ENCODE peak calls at places on chromosome 17, in five cellular contexts. One of them, this sample, is unnamed.

GRCh38 chr17:78346605-78347250 is 13.1 kb downstream of the SOCS3 start:
- DNase-seq in Right ventricle myocardium superior: no peak
- DNase-seq in left colon: no peak
- DNase-seq in osteoblast: peak; percentile 74
- DNase-seq in amygdala: no peak
- DNase-seq in this sample: no peak

GRCh38 chr17:17774009-17774881 is 62.5 kb downstream of the SREBF1 start:
- DNase-seq in amygdala: peak; percentile 22
- DNase-seq in osteoblast: no peak
- DNase-seq in left colon: peak; percentile 84
- DNase-seq in Right ventricle myocardium superior: no peak
- DNase-seq in this sample: no peak

GRCh38 chr17:8488931-8489330 is 53.2 kb downstream of the NDEL1 start:
- DNase-seq in Right ventricle myocardium superior: peak; percentile 70
- DNase-seq in amygdala: no peak
- DNase-seq in left colon: no peak
- DNase-seq in osteoblast: peak; percentile 97
- DNase-seq in this sample: no peak

GRCh38 chr17:66655861-66656260 is 179.1 kb upstream of the CACNG5 start:
- DNase-seq in Right ventricle myocardium superior: no peak
- DNase-seq in left colon: no peak
- DNase-seq in osteoblast: peak; percentile 88
- DNase-seq in amygdala: peak; percentile 44
- DNase-seq in this sample: no peak

GRCh38 chr17:77356109-77356689 is 215.4 kb downstream of the SEC14L1 start:
- DNase-seq in osteoblast: peak; percentile 84
- DNase-seq in Right ventricle myocardium superior: no peak
- DNase-seq in left colon: no peak
- DNase-seq in amygdala: no peak
- DNase-seq in this sample: no peak

GRCh38 chr17:73657473-73658116 is 13.3 kb upstream of the SDK2 start:
- DNase-seq in osteoblast: no peak
- DNase-seq in amygdala: peak; percentile 11
- DNase-seq in Right ventricle myocardium superior: peak; percentile 73
- DNase-seq in left colon: peak; percentile 81
- DNase-seq in this sample: peak; percentile 48

GRCh38 chr17:45740553-45741330 is 43.4 kb upstream of the CRHR1 start:
- DNase-seq in osteoblast: peak; percentile 88
- DNase-seq in Right ventricle myocardium superior: no peak
- DNase-seq in amygdala: peak; percentile 62
- DNase-seq in left colon: no peak
- DNase-seq in this sample: peak; percentile 33

GRCh38 chr17:63696381-63696961 is 3.5 kb downstream of the LIMD2 start:
- DNase-seq in osteoblast: peak; percentile 93
- DNase-seq in left colon: peak; percentile 31
- DNase-seq in amygdala: no peak
- DNase-seq in Right ventricle myocardium superior: no peak
- DNase-seq in this sample: no peak

GRCh38 chr17:66667491-66668030 is 167.4 kb upstream of the CACNG5 start:
- DNase-seq in left colon: no peak
- DNase-seq in amygdala: no peak
- DNase-seq in Right ventricle myocardium superior: no peak
- DNase-seq in osteoblast: no peak
- DNase-seq in this sample: no peak

GRCh38 chr17:496761-497586 is 144.4 kb upstream of the RPH3AL start:
- DNase-seq in osteoblast: no peak
- DNase-seq in left colon: no peak
- DNase-seq in amygdala: no peak
- DNase-seq in Right ventricle myocardium superior: no peak
- DNase-seq in this sample: no peak

GRCh38 chr17:9726291-9726690 is 65.1 kb downstream of the DHRS7C start:
- DNase-seq in left colon: no peak
- DNase-seq in osteoblast: no peak
- DNase-seq in amygdala: no peak
- DNase-seq in Right ventricle myocardium superior: no peak
- DNase-seq in this sample: no peak

GRCh38 chr17:40562841-40563370 is 2.4 kb downstream of the CCR7 start:
- DNase-seq in left colon: no peak
- DNase-seq in amygdala: no peak
- DNase-seq in osteoblast: no peak
- DNase-seq in Right ventricle myocardium superior: no peak
- DNase-seq in this sample: no peak

GRCh38 chr17:13597723-13598347 is 3.9 kb downstream of the HS3ST3A1 start:
- DNase-seq in osteoblast: no peak
- DNase-seq in Right ventricle myocardium superior: no peak
- DNase-seq in amygdala: peak; percentile 25
- DNase-seq in left colon: peak; percentile 30
- DNase-seq in this sample: peak; percentile 40

GRCh38 chr17:12613566-12613965 is 52.1 kb upstream of the MYOCD start:
- DNase-seq in amygdala: no peak
- DNase-seq in Right ventricle myocardium superior: no peak
- DNase-seq in osteoblast: no peak
- DNase-seq in left colon: no peak
- DNase-seq in this sample: no peak

GRCh38 chr17:45325810-45326209 is 9.0 kb upstream of the MAP3K14 start:
- DNase-seq in Right ventricle myocardium superior: no peak
- DNase-seq in left colon: no peak
- DNase-seq in amygdala: no peak
- DNase-seq in osteoblast: no peak
- DNase-seq in this sample: no peak

GRCh38 chr17:39107973-39108372 is 43.5 kb downstream of the PLXDC1 start:
- DNase-seq in Right ventricle myocardium superior: no peak
- DNase-seq in amygdala: no peak
- DNase-seq in osteoblast: no peak
- DNase-seq in left colon: no peak
- DNase-seq in this sample: no peak

GRCh38 chr17:17623904-17624303 is 32.4 kb upstream of the PEMT start:
- DNase-seq in Right ventricle myocardium superior: no peak
- DNase-seq in amygdala: no peak
- DNase-seq in osteoblast: no peak
- DNase-seq in left colon: no peak
- DNase-seq in this sample: no peak

GRCh38 chr17:72745241-72745640 is 347.2 kb downstream of the SLC39A11 start:
- DNase-seq in left colon: no peak
- DNase-seq in amygdala: no peak
- DNase-seq in Right ventricle myocardium superior: no peak
- DNase-seq in osteoblast: no peak
- DNase-seq in this sample: no peak

GRCh38 chr17:41518789-41519449 is at the start of gene KRT15:
- DNase-seq in left colon: no peak
- DNase-seq in Right ventricle myocardium superior: no peak
- DNase-seq in amygdala: no peak
- DNase-seq in osteoblast: peak; percentile 89
- DNase-seq in this sample: peak; percentile 35

GRCh38 chr17:78875738-78876597 is 27.0 kb downstream of the CEP295NL start:
- DNase-seq in left colon: no peak
- DNase-seq in Right ventricle myocardium superior: no peak
- DNase-seq in amygdala: no peak
- DNase-seq in osteoblast: peak; percentile 82
- DNase-seq in this sample: no peak

GRCh38 chr17:70308619-70309018 is 139.3 kb downstream of the KCNJ2 start:
- DNase-seq in osteoblast: no peak
- DNase-seq in amygdala: no peak
- DNase-seq in left colon: no peak
- DNase-seq in Right ventricle myocardium superior: no peak
- DNase-seq in this sample: no peak

GRCh38 chr17:280216-280615 is 72.4 kb downstream of the RPH3AL start:
- DNase-seq in Right ventricle myocardium superior: no peak
- DNase-seq in amygdala: no peak
- DNase-seq in osteoblast: peak; percentile 30
- DNase-seq in left colon: no peak
- DNase-seq in this sample: no peak

GRCh38 chr17:68015081-68015723 is 18.9 kb upstream of the C17orf58 start:
- DNase-seq in left colon: no peak
- DNase-seq in Right ventricle myocardium superior: no peak
- DNase-seq in osteoblast: no peak
- DNase-seq in amygdala: no peak
- DNase-seq in this sample: no peak

GRCh38 chr17:78399693-78400144 is 21.3 kb downstream of the PGS1 start:
- DNase-seq in Right ventricle myocardium superior: no peak
- DNase-seq in osteoblast: peak; percentile 32
- DNase-seq in left colon: no peak
- DNase-seq in amygdala: no peak
- DNase-seq in this sample: no peak

GRCh38 chr17:80758793-80759673 is 214.4 kb downstream of the RPTOR start:
- DNase-seq in osteoblast: no peak
- DNase-seq in Right ventricle myocardium superior: peak; percentile 56
- DNase-seq in amygdala: no peak
- DNase-seq in left colon: no peak
- DNase-seq in this sample: no peak

GRCh38 chr17:74135391-74136167 is 67.9 kb upstream of the RPL38 start:
- DNase-seq in Right ventricle myocardium superior: no peak
- DNase-seq in amygdala: no peak
- DNase-seq in left colon: no peak
- DNase-seq in osteoblast: no peak
- DNase-seq in this sample: no peak

GRCh38 chr17:43849116-43849515 is 2.1 kb downstream of the CD300LG start:
- DNase-seq in left colon: no peak
- DNase-seq in amygdala: no peak
- DNase-seq in osteoblast: no peak
- DNase-seq in Right ventricle myocardium superior: no peak
- DNase-seq in this sample: no peak

GRCh38 chr17:7476474-7476873 is 3.0 kb downstream of the ZBTB4 start:
- DNase-seq in left colon: no peak
- DNase-seq in Right ventricle myocardium superior: peak; percentile 2
- DNase-seq in osteoblast: peak; percentile 80
- DNase-seq in amygdala: no peak
- DNase-seq in this sample: no peak

GRCh38 chr17:68441064-68441770 is 16.1 kb downstream of the WIPI1 start:
- DNase-seq in osteoblast: no peak
- DNase-seq in Right ventricle myocardium superior: no peak
- DNase-seq in amygdala: no peak
- DNase-seq in left colon: no peak
- DNase-seq in this sample: no peak

GRCh38 chr17:64213995-64214507 is 49.0 kb downstream of the TEX2 start:
- DNase-seq in amygdala: no peak
- DNase-seq in Right ventricle myocardium superior: no peak
- DNase-seq in osteoblast: no peak
- DNase-seq in left colon: peak; percentile 9
- DNase-seq in this sample: no peak

GRCh38 chr17:75587718-75588545 is at the start of gene MYO15B:
- DNase-seq in amygdala: peak; percentile 57
- DNase-seq in osteoblast: peak; percentile 86
- DNase-seq in Right ventricle myocardium superior: peak; percentile 82
- DNase-seq in left colon: peak; percentile 68
- DNase-seq in this sample: no peak

GRCh38 chr17:67125417-67125816 is 81.1 kb downstream of the CACNG1 start:
- DNase-seq in left colon: no peak
- DNase-seq in osteoblast: no peak
- DNase-seq in amygdala: no peak
- DNase-seq in Right ventricle myocardium superior: no peak
- DNase-seq in this sample: peak; percentile 19

GRCh38 chr17:39981207-39982068 is 831 bp downstream of the PSMD3 start:
- DNase-seq in amygdala: no peak
- DNase-seq in Right ventricle myocardium superior: no peak
- DNase-seq in left colon: no peak
- DNase-seq in osteoblast: no peak
- DNase-seq in this sample: peak; percentile 19

GRCh38 chr17:48520631-48521045 is 10.2 kb downstream of the HOXB1 start:
- DNase-seq in Right ventricle myocardium superior: no peak
- DNase-seq in amygdala: no peak
- DNase-seq in osteoblast: no peak
- DNase-seq in left colon: no peak
- DNase-seq in this sample: no peak

GRCh38 chr17:1259910-1260389 is 10.3 kb upstream of the BHLHA9 start:
- DNase-seq in left colon: no peak
- DNase-seq in osteoblast: peak; percentile 45
- DNase-seq in amygdala: no peak
- DNase-seq in Right ventricle myocardium superior: no peak
- DNase-seq in this sample: peak; percentile 29

GRCh38 chr17:75861927-75862317 is 6.8 kb upstream of the WBP2 start:
- DNase-seq in osteoblast: peak; percentile 21
- DNase-seq in Right ventricle myocardium superior: no peak
- DNase-seq in amygdala: no peak
- DNase-seq in left colon: no peak
- DNase-seq in this sample: no peak

GRCh38 chr17:56292010-56292409 is 138.7 kb downstream of the ANKFN1 start:
- DNase-seq in osteoblast: peak; percentile 83
- DNase-seq in amygdala: no peak
- DNase-seq in Right ventricle myocardium superior: no peak
- DNase-seq in left colon: no peak
- DNase-seq in this sample: no peak

GRCh38 chr17:75010683-75011406 is 1.6 kb upstream of the MRPL58 start:
- DNase-seq in amygdala: no peak
- DNase-seq in Right ventricle myocardium superior: peak; percentile 53
- DNase-seq in left colon: peak; percentile 35
- DNase-seq in osteoblast: no peak
- DNase-seq in this sample: peak; percentile 56

This sample was measured in small intestine.